ENCODE peak calls at places on chromosome 19, in four cellular contexts. R is effector memory CD4-positive, alpha-beta T cell; F is heart right ventricle; Q is cardiac muscle cell. W is an unnamed sample.
A peak's percentile ranks its signal among the peaks of the same experiment; 100 is the strongest.

GRCh38 chr19:13652810-13653590 is 111.3 kb upstream of the MRI1 start:
- DNase-seq in R (no peak), F (no peak), Q (no peak), W (no peak)

GRCh38 chr19:51441410-51442390 is 16.6 kb downstream of the SIGLEC8 start:
- DNase-seq in F (no peak), Q (no peak), R (peak; percentile 73), W (no peak)

GRCh38 chr19:28245937-28246336 is 967.0 kb downstream of the UQCRFS1 start:
- DNase-seq in F (no peak), Q (no peak), R (no peak), W (no peak)

GRCh38 chr19:402786-403185 is 6.2 kb downstream of the C2CD4C start:
- DNase-seq in R (no peak), Q (no peak), F (no peak), W (no peak)

GRCh38 chr19:19822148-19822429 is 539 bp upstream of the ZNF506 start:
- DNase-seq in R (no peak), F (no peak), Q (no peak), W (no peak)

GRCh38 chr19:48646192-48646911 is 365 bp upstream of the CA11 start:
- DNase-seq in Q (peak; percentile 92), F (peak; percentile 91), R (peak; percentile 88), W (no peak)

GRCh38 chr19:58117841-58118575 is 20.0 kb upstream of the ZSCAN18 start:
- DNase-seq in Q (no peak), F (peak; percentile 16), R (no peak), W (no peak)

GRCh38 chr19:54172764-54173699 is at the start of gene TMC4:
- DNase-seq in R (no peak), F (peak; percentile 54), Q (peak; percentile 62), W (no peak)

GRCh38 chr19:873084-874019 is 13.9 kb downstream of the CFD start:
- DNase-seq in R (peak; percentile 76), Q (peak; percentile 80), F (no peak), W (peak; percentile 56)

GRCh38 chr19:45103200-45103624 is 10.2 kb downstream of the PPP1R37 start:
- DNase-seq in R (no peak), Q (peak; percentile 21), F (no peak), W (no peak)

GRCh38 chr19:51337141-51337860 is 4.6 kb downstream of the VSIG10L start:
- DNase-seq in Q (no peak), R (no peak), F (no peak), W (no peak)

GRCh38 chr19:12997967-12998940 is 3.0 kb downstream of the NFIX start:
- DNase-seq in F (no peak), Q (no peak), R (no peak), W (no peak)

GRCh38 chr19:48724796-48725753 is 5.5 kb upstream of the MAMSTR start:
- DNase-seq in Q (peak; percentile 98), R (no peak), F (peak; percentile 93), W (no peak)

GRCh38 chr19:30742981-30743380 is 370.8 kb downstream of the ZNF536 start:
- DNase-seq in Q (no peak), F (no peak), R (no peak), W (no peak)

DNA sequence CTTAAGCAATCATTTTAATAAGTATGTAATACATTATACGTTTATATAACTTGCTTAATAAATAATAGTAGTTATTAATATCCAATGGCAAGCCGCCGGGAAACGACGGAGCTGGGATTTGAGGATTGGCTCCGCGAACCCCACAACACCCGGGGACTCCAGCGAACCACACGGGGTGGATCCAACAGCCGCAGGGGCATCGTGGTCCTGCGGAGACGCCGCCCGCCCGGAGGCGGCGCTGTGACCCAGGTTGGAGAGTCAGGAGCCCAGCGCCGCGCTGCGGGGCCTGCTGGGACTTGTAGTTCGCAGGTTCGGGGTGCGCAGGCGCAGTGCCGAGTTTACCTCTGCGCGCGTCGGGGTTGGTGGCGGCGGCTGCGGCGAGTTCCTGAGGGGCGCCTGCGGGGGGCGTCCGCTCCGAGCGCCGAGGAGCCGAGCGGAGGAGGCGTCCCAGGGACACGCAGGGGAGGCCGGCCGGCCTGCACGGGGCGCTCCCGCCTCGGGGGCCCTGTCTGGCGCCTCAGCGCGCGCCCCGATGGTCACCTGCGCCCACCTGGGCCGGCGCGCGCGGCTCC is at the start of gene ZNF554:
- DNase-seq in Q (peak; percentile 97), F (peak; percentile 96), R (peak; percentile 92), W (peak; percentile 77)
- H3K27ac ChIP-seq in Q (peak within 1 kb of the TSS; percentile 83), F (peak within 1 kb of the TSS; percentile 32), R (peak within 1 kb of the TSS; percentile 51), W (peak within 1 kb of the TSS; percentile 81)

GRCh38 chr19:41860419-41861097 is 503 bp downstream of the RPS19 start:
- DNase-seq in Q (peak; percentile 31), R (no peak), F (no peak), W (no peak)

GRCh38 chr19:41862445-41862986 is 2.5 kb downstream of the RPS19 start:
- DNase-seq in F (no peak), Q (no peak), R (no peak), W (no peak)

GRCh38 chr19:41863209-41863931 is 3.3 kb downstream of the RPS19 start:
- DNase-seq in Q (no peak), R (no peak), F (no peak), W (no peak)

GRCh38 chr19:41861098-41861768 is 1.2 kb downstream of the RPS19 start:
- DNase-seq in R (no peak), F (no peak), Q (no peak), W (no peak)

DNA sequence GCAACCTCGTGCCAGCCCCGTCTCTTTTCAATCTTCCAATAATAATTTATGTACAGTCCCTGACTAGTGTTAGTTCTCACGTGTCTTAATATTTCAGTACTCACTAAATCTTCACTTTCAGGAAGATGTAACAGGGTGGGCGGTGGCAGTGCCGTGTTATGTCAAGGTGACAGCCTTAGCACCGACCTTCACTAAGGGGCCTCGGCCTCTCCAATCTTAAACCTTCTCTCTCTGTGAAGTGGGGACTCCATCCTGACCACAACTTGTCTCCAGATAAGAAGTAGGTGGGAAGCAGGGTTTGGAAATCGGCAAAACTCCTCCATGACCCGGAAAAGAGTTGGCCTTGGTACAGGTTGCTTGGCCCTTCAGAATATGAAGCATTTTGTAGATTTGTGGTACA is 1.8 kb downstream of the RPS19 start:
- DNase-seq in F (no peak), Q (no peak), R (no peak), W (no peak)
- H3K27ac ChIP-seq in F (no peak overlapping the region), Q (no peak overlapping the region), R (peak overlapping the region; percentile 90), W (no peak overlapping the region)

GRCh38 chr19:38684078-38684861 is 36.8 kb downstream of the ACTN4 start:
- DNase-seq in Q (peak; percentile 94), R (peak; percentile 49), F (no peak), W (no peak)
- H3K27ac ChIP-seq in Q (peak overlapping the region; percentile 96), R (peak overlapping the region; percentile 55), F (peak overlapping the region; percentile 92), W (peak overlapping the region; percentile 99)

GRCh38 chr19:40621283-40621682 is 20.1 kb downstream of the LTBP4 start:
- DNase-seq in R (no peak), F (no peak), Q (no peak), W (no peak)

GRCh38 chr19:40622773-40623075 is 21.6 kb downstream of the LTBP4 start:
- DNase-seq in F (no peak), Q (no peak), R (no peak), W (no peak)

GRCh38 chr19:40625406-40626120 is 24.4 kb downstream of the LTBP4 start:
- DNase-seq in Q (no peak), R (no peak), F (no peak), W (no peak)

GRCh38 chr19:40621966-40622772 is 21.0 kb downstream of the LTBP4 start:
- DNase-seq in F (no peak), Q (no peak), R (no peak), W (no peak)

DNA sequence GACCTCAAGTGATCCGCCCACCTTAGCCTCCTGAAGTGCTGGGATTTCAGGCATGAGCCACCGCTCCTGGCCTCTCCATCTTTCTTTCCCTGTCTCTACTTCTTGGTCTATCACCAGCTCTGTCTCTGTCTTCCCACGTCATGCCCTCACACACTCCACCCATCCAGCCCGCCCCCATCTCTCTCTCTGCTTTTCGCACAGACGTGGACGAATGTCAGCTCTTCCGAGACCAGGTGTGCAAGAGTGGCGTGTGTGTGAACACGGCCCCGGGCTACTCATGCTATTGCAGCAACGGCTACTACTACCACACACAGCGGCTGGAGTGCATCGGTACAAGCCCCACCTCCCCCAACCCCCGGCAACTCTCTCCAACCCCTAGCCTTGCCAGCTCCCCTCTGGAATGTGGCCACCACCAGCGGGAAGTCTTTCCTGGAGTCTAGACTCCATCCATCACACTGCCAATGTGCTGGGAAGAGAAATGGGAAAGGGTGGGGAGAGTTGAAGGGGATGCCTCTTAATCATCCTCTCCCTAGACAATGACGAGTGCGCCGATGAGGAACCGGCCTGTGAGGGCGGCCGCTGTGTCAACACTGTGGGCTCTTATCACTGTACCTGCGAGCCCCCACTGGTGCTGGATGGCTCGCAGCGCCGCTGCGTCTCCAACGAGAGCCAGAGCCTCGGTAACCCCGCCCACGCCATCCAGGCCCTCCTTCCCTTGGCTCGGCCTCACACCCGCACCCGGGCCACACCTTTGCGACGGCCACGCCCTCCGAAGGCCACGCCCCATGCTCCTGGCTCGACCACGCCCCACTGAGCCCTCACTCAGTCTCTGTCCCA is 22.5 kb downstream of the LTBP4 start:
- DNase-seq in Q (peak; percentile 63), F (no peak), R (no peak), W (no peak)
- H3K27ac ChIP-seq in Q (no peak overlapping the region), F (no peak overlapping the region), R (no peak overlapping the region), W (peak overlapping the region; percentile 25)

DNA sequence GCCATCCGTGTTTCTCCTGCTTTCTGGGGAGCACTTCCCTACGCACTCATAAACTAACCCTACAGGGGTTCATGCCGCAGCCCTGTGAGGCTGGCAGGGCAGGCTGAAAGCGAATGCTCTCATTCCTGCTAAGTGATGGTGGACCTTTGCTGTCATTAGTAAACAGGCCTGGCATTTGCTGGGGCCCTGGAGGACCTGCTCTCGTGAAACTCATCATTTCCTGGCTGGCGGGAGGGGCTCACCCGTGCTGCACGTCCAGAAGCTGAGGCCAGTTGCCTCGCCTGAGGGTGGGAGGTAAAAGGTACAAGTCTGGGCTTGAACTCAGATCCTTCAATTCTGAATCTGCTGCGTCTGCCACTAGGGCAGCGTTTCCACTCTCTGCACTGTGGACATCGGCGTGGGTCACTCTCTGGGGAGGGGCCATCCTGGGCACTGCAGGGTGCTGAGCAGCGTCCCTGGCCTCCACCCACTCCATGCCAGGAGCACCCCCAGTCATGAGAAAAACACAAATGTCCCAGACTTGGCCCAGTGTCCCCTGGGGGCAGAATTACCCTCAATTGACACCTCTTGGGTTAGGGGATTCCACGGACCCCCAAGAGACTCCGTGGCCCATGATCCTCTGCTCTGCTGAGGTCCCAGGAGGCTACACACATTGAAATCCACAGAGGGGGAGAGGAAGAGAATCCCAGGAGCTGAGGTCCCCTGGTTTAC is 7.0 kb downstream of the MOB3A start:
- DNase-seq in Q (no peak), F (no peak), R (no peak), W (no peak)
- H3K27ac ChIP-seq in Q (peak overlapping the region; percentile 34), F (peak overlapping the region; percentile 67), R (peak overlapping the region; percentile 57), W (peak overlapping the region; percentile 82)

GRCh38 chr19:6482343-6482686 is 728 bp upstream of the DENND1C start:
- DNase-seq in F (no peak), R (no peak), Q (no peak), W (no peak)
- H3K27ac ChIP-seq in F (no peak overlapping the region), R (peak overlapping the region; percentile 90), Q (no peak overlapping the region), W (peak overlapping the region; percentile 65)

GRCh38 chr19:42281175-42282035 is 12.4 kb downstream of the CIC start:
- DNase-seq in F (peak; percentile 85), R (peak; percentile 22), Q (peak; percentile 56), W (no peak)

GRCh38 chr19:42284066-42284501 is 15.0 kb downstream of the CIC start:
- DNase-seq in F (peak; percentile 78), R (peak; percentile 79), Q (peak; percentile 88), W (no peak)

GRCh38 chr19:42283248-42284065 is 14.4 kb downstream of the CIC start:
- DNase-seq in F (peak; percentile 96), Q (peak; percentile 97), R (peak; percentile 94), W (peak; percentile 87)

GRCh38 chr19:42282036-42282762 is 13.1 kb downstream of the CIC start:
- DNase-seq in Q (no peak), R (no peak), F (peak; percentile 29), W (no peak)

GRCh38 chr19:42282810-42283247 is 13.8 kb downstream of the CIC start:
- DNase-seq in R (no peak), Q (no peak), F (no peak), W (no peak)
- H3K27ac ChIP-seq in R (peak overlapping the region; percentile 85), Q (peak overlapping the region; percentile 81), F (peak overlapping the region; percentile 91), W (peak overlapping the region; percentile 99)